ENCODE peak calls at places on chromosomes 2 and 18, in nine cellular contexts. W, Q, H, K, C, M, Y, F and E are unnamed samples.

GRCh38 chr2:156784034-156784433 is 347.9 kb downstream of the GPD2 start:
- DNase-seq in W (no peak), Q (no peak), H (peak), K (no peak), C (no peak), M (no peak), Y (no peak), F (peak), E (no peak)

GRCh38 chr2:101120124-101120996 is 30.8 kb downstream of the TBC1D8 start:
- DNase-seq in W (no peak), Q (no peak), H (no peak), K (no peak), C (no peak), M (peak), Y (peak), F (peak), E (no peak)

GRCh38 chr2:25165992-25166618 is 2.3 kb downstream of the POMC start:
- DNase-seq in W (no peak), Q (no peak), H (no peak), K (peak), C (no peak), M (no peak), Y (no peak), F (peak), E (no peak)

GRCh38 chr18:23311346-23312103 is 141.6 kb upstream of the RIOK3 start:
- DNase-seq in W (no peak), Q (no peak), H (peak), K (no peak), C (peak), M (peak), Y (peak), F (no peak), E (no peak)

GRCh38 chr2:137118140-137118539 is 352.8 kb downstream of the THSD7B start:
- DNase-seq in W (no peak), Q (no peak), H (no peak), K (no peak), C (no peak), M (no peak), Y (no peak), F (no peak), E (no peak)

GRCh38 chr2:46187112-46187618 is 110.0 kb upstream of the EPAS1 start:
- DNase-seq in W (no peak), Q (no peak), H (no peak), K (no peak), C (peak), M (peak), Y (no peak), F (no peak), E (no peak)

GRCh38 chr18:76568726-76569125 is 73.7 kb upstream of the ZNF516 start:
- DNase-seq in W (no peak), Q (no peak), H (no peak), K (no peak), C (no peak), M (no peak), Y (no peak), F (no peak), E (no peak)

GRCh38 chr2:20641123-20641985 is 9.5 kb downstream of the HS1BP3 start:
- DNase-seq in W (peak), Q (no peak), H (no peak), K (no peak), C (no peak), M (peak), Y (peak), F (no peak), E (no peak)

GRCh38 chr2:43368483-43369385 is 142.3 kb upstream of the ZFP36L2 start:
- DNase-seq in W (no peak), Q (no peak), H (no peak), K (no peak), C (no peak), M (peak), Y (no peak), F (no peak), E (no peak)

GRCh38 chr2:176561706-176562105 is 292.5 kb downstream of the MTX2 start:
- DNase-seq in W (no peak), Q (no peak), H (no peak), K (no peak), C (no peak), M (peak), Y (no peak), F (no peak), E (no peak)

GRCh38 chr2:236665130-236665529 is 95.5 kb downstream of the ACKR3 start:
- DNase-seq in W (no peak), Q (no peak), H (no peak), K (no peak), C (no peak), M (no peak), Y (no peak), F (no peak), E (no peak)

GRCh38 chr2:24883946-24884345 is 36.1 kb downstream of the ADCY3 start:
- DNase-seq in W (no peak), Q (no peak), H (no peak), K (no peak), C (no peak), M (peak), Y (no peak), F (no peak), E (no peak)

GRCh38 chr2:99811544-99811943 is 321.7 kb upstream of the REV1 start:
- DNase-seq in W (no peak), Q (no peak), H (no peak), K (no peak), C (peak), M (peak), Y (peak), F (peak), E (no peak)

GRCh38 chr2:18380316-18380715 is 180.1 kb downstream of the RDH14 start:
- DNase-seq in W (no peak), Q (no peak), H (no peak), K (no peak), C (no peak), M (peak), Y (no peak), F (no peak), E (no peak)

GRCh38 chr2:118380915-118381653 is 292.8 kb downstream of the INSIG2 start:
- DNase-seq in W (no peak), Q (no peak), H (no peak), K (no peak), C (no peak), M (no peak), Y (no peak), F (peak), E (no peak)

GRCh38 chr2:122136071-122136470 is 380.6 kb downstream of the TSN start:
- DNase-seq in W (no peak), Q (no peak), H (no peak), K (no peak), C (no peak), M (no peak), Y (no peak), F (peak), E (no peak)

GRCh38 chr18:59140287-59140885 is 702 bp downstream of the SEC11C start:
- DNase-seq in W (no peak), Q (no peak), H (no peak), K (peak), C (no peak), M (peak), Y (peak), F (peak), E (no peak)

GRCh38 chr2:222835142-222835822 is 25.6 kb upstream of the ACSL3 start:
- DNase-seq in W (no peak), Q (no peak), H (no peak), K (no peak), C (no peak), M (no peak), Y (no peak), F (peak), E (no peak)